ENCODE peak calls at places on chromosomes 12 and 14, in nine cellular contexts. X is heart left ventricle, F is esophagus squamous epithelium, S is IMR-90, E is pancreas, D is endodermal cell, W is left ventricle myocardium inferior, N is psoas muscle, Z is dorsolateral prefrontal cortex. V is an unnamed sample.

GRCh38 chr12:132717531-132718387 is 7.1 kb downstream of the PGAM5 start:
- DNase-seq in E (no peak), Z (no peak), X (no peak), N (peak), F (no peak), D (peak), W (no peak), S (no peak), V (no peak)

GRCh38 chr12:29429999-29430698 is 49.2 kb upstream of the ERGIC2 start:
- DNase-seq in X (no peak), Z (no peak), S (no peak), W (no peak), E (peak), D (peak), F (no peak), N (no peak), V (no peak)

GRCh38 chr14:33475623-33476022 is 475.3 kb downstream of the EGLN3 start:
- DNase-seq in E (peak), S (no peak), Z (peak), X (peak), D (peak), W (no peak), F (no peak), N (no peak), V (no peak)

GRCh38 chr12:96698521-96698920 is 208.5 kb upstream of the NEDD1 start:
- DNase-seq in W (no peak), D (no peak), F (no peak), X (no peak), E (no peak), N (no peak), Z (no peak), S (no peak), V (no peak)

GRCh38 chr12:104651812-104652211 is 195.1 kb downstream of the CHST11 start:
- DNase-seq in W (no peak), X (no peak), Z (no peak), E (no peak), F (no peak), N (no peak), D (no peak), S (no peak), V (no peak)

GRCh38 chr12:133236144-133236543 is 467 bp upstream of the ANHX start:
- DNase-seq in F (no peak), S (no peak), X (no peak), D (no peak), Z (no peak), E (no peak), W (no peak), N (no peak), V (no peak)

GRCh38 chr14:67589212-67589770 is 10.8 kb downstream of the PIGH start:
- DNase-seq in D (no peak), Z (no peak), F (no peak), X (no peak), S (no peak), N (no peak), E (no peak), W (no peak), V (no peak)

GRCh38 chr12:82855872-82856271 is 169.2 kb downstream of the TMTC2 start:
- DNase-seq in W (no peak), S (no peak), F (no peak), X (no peak), N (no peak), D (no peak), Z (no peak), E (no peak), V (no peak)

GRCh38 chr12:98864363-98864762 is 219.3 kb downstream of the APAF1 start:
- DNase-seq in W (no peak), Z (no peak), D (no peak), N (no peak), F (no peak), S (no peak), X (no peak), E (no peak), V (no peak)

GRCh38 chr14:64074961-64075619 is 219.1 kb downstream of the ESR2 start:
- DNase-seq in D (no peak), W (no peak), X (no peak), Z (no peak), E (no peak), F (no peak), S (peak), N (no peak), V (no peak)

GRCh38 chr12:105538880-105539279 is 208.4 kb downstream of the C12orf75 start:
- DNase-seq in N (no peak), Z (no peak), W (no peak), D (peak), F (no peak), S (peak), X (no peak), E (no peak), V (no peak)

GRCh38 chr12:1197264-1198018 is 206.4 kb downstream of the ERC1 start:
- DNase-seq in D (no peak), E (no peak), W (no peak), Z (no peak), N (no peak), S (peak), F (no peak), X (no peak), V (no peak)

GRCh38 chr12:120283318-120283717 is 8.4 kb downstream of the RNU4-2 start:
- DNase-seq in W (no peak), N (no peak), X (no peak), E (no peak), Z (no peak), S (no peak), D (peak), F (no peak), V (no peak)

GRCh38 chr14:55448146-55448614 is 7.8 kb upstream of the TBPL2 start:
- DNase-seq in X (no peak), W (no peak), S (peak), Z (no peak), D (no peak), E (no peak), F (no peak), N (no peak), V (peak)

GRCh38 chr12:74043343-74043742 is 494.3 kb upstream of the ATXN7L3B start:
- DNase-seq in D (no peak), S (no peak), W (no peak), N (no peak), E (no peak), F (no peak), Z (no peak), X (no peak), V (no peak)

GRCh38 chr12:117684471-117684870 is 284.3 kb downstream of the KSR2 start:
- DNase-seq in D (no peak), Z (no peak), E (no peak), F (no peak), N (no peak), S (no peak), W (no peak), X (no peak), V (no peak)

DNA sequence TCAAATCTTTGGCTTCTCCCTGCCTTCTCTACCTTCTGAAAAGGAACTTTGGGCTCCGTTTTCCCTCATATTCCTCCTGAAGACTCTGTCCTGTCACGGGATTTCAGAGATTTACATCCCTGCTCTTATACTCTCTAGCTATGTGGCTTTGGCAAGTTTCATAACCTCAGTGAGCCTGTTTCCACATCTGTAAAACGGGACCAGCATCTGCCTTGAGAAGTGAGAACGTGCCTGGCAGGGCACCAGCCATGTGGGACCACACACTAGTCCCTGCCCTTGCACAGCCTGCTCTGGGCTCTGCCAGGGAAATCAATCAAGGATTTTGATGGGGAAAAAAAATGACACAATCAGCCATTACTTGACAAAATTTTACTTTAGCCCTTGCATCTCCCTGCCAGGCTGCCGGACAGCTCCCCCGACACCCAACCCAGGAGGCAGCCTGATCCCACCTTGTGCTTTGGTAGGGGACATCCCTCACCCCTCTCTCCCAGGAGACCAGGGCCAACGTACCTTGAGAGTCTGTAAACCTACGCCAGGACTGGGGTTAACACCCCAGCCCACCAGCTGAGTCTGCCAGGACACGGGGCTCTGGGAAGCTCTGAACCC is 8.5 kb downstream of the PHETA1 start:
- DNase-seq in W (no peak), S (no peak), X (no peak), Z (no peak), N (no peak), D (no peak), E (no peak), F (no peak), V (no peak)
- H3K4me3 ChIP-seq in W (no peak), S (no peak), X (no peak), Z (no peak), N (no peak), D (no peak), E (no peak), F (no peak), V (no peak)

GRCh38 chr12:24025153-24025798 is 75.8 kb upstream of the SOX5 start:
- DNase-seq in E (no peak), F (no peak), D (no peak), S (peak), Z (no peak), X (no peak), N (no peak), W (no peak), V (no peak)

DNA sequence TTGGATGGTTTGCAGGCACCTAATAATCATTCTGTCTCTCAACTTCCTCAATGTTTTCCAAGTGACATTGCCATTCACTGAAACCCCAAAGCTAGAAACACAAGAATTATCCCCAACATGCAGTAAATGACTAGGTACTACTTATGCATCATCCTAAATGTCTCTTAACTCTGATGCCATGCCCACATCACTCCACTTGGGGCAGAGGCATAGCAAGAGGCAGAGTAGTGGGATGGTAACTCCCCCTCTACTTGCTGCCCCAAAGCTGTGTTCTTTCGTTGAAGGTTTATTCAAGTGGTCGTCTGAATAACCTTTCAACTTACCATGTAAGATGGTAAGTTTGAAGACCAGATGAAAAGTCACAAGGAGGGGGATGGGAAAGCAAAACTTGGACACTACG is 77.9 kb upstream of the SOX5 start:
- DNase-seq in E (no peak), Z (no peak), X (no peak), S (no peak), W (no peak), F (no peak), D (no peak), N (no peak), V (no peak)
- TF ChIP-seq CTCF in E (no peak), Z (no peak), X (no peak), S (no peak), W (no peak), F (no peak), D (peak), N (no peak), V (no peak)

GRCh38 chr12:56766535-56766934 is 3.4 kb downstream of the HSD17B6 start:
- DNase-seq in X (no peak), Z (no peak), D (peak), F (no peak), N (no peak), W (no peak), S (no peak), E (no peak), V (no peak)
- H3K27ac ChIP-seq in X (no peak), Z (no peak), D (no peak), F (no peak), N (no peak), W (no peak), S (no peak), E (no peak), V (no peak)

GRCh38 chr12:123238330-123238682 is 5.1 kb downstream of the MTRFR start:
- DNase-seq in D (no peak), X (no peak), N (no peak), Z (no peak), F (no peak), E (no peak), S (no peak), W (no peak), V (no peak)
- H3K4me3 ChIP-seq in D (no peak), X (no peak), N (no peak), Z (no peak), F (no peak), E (no peak), S (no peak), W (no peak), V (no peak)

DNA sequence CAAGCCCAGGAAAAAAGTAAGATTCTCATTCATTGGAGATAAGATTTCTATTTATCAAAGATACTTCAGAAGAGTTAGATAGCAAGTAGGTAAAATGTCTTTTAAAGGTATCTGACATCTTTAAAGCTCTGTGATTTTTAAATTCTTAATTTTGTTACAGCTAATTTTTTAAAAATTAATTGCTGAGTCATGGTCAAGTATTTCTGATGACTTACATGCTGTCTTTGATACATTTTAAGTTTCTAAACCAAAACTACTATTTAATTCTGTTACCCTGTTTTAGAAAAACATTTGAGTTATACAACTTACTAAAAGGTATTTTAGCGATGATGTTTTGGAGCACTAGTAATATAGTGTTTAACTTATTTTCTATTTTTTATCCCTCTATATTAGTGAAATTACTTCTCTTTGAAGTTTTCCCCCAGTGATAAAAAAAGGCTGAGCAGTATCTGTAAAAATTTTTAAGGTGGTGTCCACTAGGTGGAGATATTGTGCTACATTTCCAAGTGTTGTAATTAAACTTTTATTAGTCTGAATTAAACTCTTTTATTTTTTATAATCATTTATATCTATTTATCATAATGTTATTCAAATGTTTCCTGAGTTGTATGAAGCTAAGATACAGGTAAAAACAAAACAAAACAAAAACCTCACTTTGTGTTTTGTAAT is 11.5 kb downstream of the ALG10 start:
- DNase-seq in D (no peak), X (no peak), F (no peak), N (no peak), S (peak), W (no peak), Z (no peak), E (no peak), V (no peak)
- TF ChIP-seq CTCF in D (peak), X (peak), F (no peak), N (peak), S (peak), W (peak), Z (peak), E (peak), V (no peak)

GRCh38 chr12:62731378-62731710 is 203.6 kb downstream of the PPM1H start:
- DNase-seq in N (no peak), D (no peak), W (no peak), Z (no peak), F (no peak), E (no peak), X (no peak), S (peak), V (no peak)

GRCh38 chr12:62737201-62737600 is 197.7 kb downstream of the PPM1H start:
- DNase-seq in Z (no peak), W (no peak), N (no peak), E (no peak), X (no peak), D (no peak), F (no peak), S (no peak), V (no peak)

GRCh38 chr12:62736596-62736995 is 198.4 kb downstream of the PPM1H start:
- DNase-seq in Z (no peak), F (no peak), S (no peak), X (no peak), D (no peak), W (no peak), E (no peak), N (no peak), V (no peak)

GRCh38 chr12:62730649-62731377 is 204.1 kb downstream of the PPM1H start:
- DNase-seq in D (no peak), N (no peak), F (no peak), W (no peak), Z (no peak), S (peak), X (no peak), E (no peak), V (no peak)

GRCh38 chr12:62732861-62733427 is 202.0 kb downstream of the PPM1H start:
- DNase-seq in D (no peak), S (peak), X (no peak), N (no peak), W (no peak), Z (no peak), F (no peak), E (no peak), V (no peak)
- H3K27ac ChIP-seq in D (peak), S (no peak), X (no peak), N (no peak), W (no peak), Z (no peak), F (peak), E (no peak), V (no peak)

GRCh38 chr12:6116481-6117021 is 7.9 kb downstream of the VWF start:
- DNase-seq in X (peak), E (no peak), D (peak), S (peak), W (no peak), F (no peak), Z (no peak), N (peak), V (no peak)

GRCh38 chr12:6122211-6122610 is 2.3 kb downstream of the VWF start:
- DNase-seq in E (no peak), Z (no peak), N (no peak), X (no peak), W (no peak), S (no peak), D (peak), F (no peak), V (no peak)

GRCh38 chr12:6120796-6121473 is 3.5 kb downstream of the VWF start:
- DNase-seq in S (no peak), X (no peak), Z (no peak), N (no peak), F (no peak), D (peak), E (no peak), W (no peak), V (no peak)

GRCh38 chr12:6115389-6115788 is 9.1 kb downstream of the VWF start:
- DNase-seq in N (no peak), Z (no peak), E (no peak), F (no peak), S (peak), D (no peak), X (no peak), W (no peak), V (no peak)

DNA sequence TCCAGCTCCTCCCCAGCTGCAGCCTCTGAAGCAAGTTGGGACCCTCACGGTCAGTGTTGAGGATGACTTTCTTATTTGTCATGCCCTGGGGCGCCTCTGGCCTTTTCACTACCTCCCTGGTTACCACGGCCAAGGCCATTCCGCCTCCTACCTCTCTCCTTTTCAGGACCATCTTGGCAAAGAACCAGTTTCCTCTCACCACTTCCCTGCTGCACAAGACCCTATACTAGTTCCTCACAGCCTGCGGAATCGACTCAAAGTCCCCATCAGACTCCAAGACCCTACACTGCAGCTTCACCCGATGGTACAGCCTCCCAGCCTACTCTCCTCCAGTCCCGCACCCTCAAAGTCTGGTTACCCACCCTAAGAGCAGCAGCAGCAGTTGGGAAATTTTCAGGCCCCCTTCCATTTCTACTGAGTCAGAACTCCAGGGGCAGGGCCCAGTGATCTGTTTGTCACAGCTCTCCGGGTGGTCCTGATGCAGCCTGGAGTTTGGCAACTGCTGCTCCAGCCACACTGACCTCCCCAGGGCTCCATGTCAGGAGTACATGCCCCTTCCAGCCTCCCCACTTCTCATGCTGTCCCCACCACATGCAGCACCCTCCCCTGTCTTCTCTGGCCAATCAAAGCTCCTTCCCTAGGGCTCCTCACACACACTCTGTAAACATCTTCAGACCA is 5.4 kb downstream of the VWF start:
- DNase-seq in F (no peak), W (no peak), E (no peak), D (peak), N (no peak), Z (no peak), X (no peak), S (no peak), V (no peak)
- H3K4me3 ChIP-seq in F (no peak), W (peak), E (no peak), D (no peak), N (peak), Z (no peak), X (peak), S (no peak), V (no peak)

GRCh38 chr12:124555168-124555928 is 12.1 kb downstream of the NCOR2 start:
- DNase-seq in D (no peak), N (no peak), E (no peak), S (no peak), W (no peak), Z (no peak), F (no peak), X (no peak), V (no peak)

GRCh38 chr12:124556067-124556466 is 11.3 kb downstream of the NCOR2 start:
- DNase-seq in E (no peak), Z (no peak), N (no peak), S (no peak), F (no peak), X (no peak), W (no peak), D (no peak), V (no peak)

GRCh38 chr12:124558298-124558697 is 9.1 kb downstream of the NCOR2 start:
- DNase-seq in N (no peak), W (no peak), Z (no peak), X (no peak), D (peak), F (no peak), S (no peak), E (no peak), V (no peak)

GRCh38 chr12:124557518-124558223 is 9.7 kb downstream of the NCOR2 start:
- DNase-seq in W (no peak), S (no peak), Z (no peak), F (no peak), X (no peak), D (peak), N (no peak), E (no peak), V (no peak)

DNA sequence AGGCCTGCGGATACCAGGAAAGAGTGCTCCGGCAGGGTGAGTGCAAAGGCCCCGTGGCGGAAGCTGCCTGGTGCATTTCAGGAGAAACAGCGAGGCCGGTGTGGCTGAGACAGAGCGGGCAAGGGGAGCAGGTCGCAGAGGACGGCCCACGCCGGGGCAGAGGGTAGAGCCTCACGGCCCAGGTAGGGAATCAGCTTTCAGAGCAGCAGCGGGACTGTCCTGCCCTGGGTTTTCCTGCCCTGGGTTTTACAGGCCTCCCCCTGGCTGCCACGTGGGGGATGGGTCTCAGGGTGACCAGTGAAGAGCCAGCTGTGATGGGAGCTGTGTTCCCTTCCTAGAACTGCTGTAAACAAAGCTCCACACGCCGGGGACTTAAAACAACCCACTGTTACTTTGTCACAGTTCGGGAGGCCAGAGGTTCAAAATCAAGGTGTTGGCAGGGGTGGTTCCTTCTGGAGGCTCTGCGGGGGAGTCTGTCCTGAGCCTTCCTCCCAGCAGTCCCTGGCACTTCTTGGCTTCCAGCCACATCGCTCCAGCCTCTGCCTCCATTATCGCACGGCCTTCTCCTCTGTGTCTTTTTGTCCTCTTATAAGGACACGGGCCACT is 10.4 kb downstream of the NCOR2 start:
- DNase-seq in N (no peak), F (no peak), Z (peak), X (no peak), S (no peak), E (no peak), W (no peak), D (peak), V (peak)
- TF ChIP-seq CTCF in N (no peak), F (no peak), Z (peak), X (no peak), S (no peak), E (no peak), W (no peak), D (peak), V (no peak)

GRCh38 chr12:124721501-124722154 is 142.0 kb downstream of the SCARB1 start:
- DNase-seq in Z (no peak), N (no peak), D (no peak), W (no peak), X (no peak), F (no peak), S (peak), E (no peak), V (no peak)
- H3K27ac ChIP-seq in Z (no peak), N (no peak), D (no peak), W (peak), X (no peak), F (peak), S (no peak), E (no peak), V (peak)

V was measured in uterus.